ENCODE peak calls at places on chromosome 17, in nine cellular contexts. One of them, this sample, is unnamed.

GRCh38 chr17:45839442-45839841 is 5.2 kb upstream of the SPPL2C start:
- DNase-seq in HCT116: no peak
- DNase-seq in WTC11: no peak
- DNase-seq in tibial artery: no peak
- DNase-seq in AG09319: no peak
- DNase-seq in BJ: no peak
- DNase-seq in B cell: no peak
- DNase-seq in progenitor cell of endocrine pancreas: no peak
- DNase-seq in right atrium auricular region: no peak
- DNase-seq in this sample: no peak

GRCh38 chr17:77131919-77132318 is 8.8 kb upstream of the SEC14L1 start:
- DNase-seq in tibial artery: no peak
- DNase-seq in AG09319: no peak
- DNase-seq in WTC11: no peak
- DNase-seq in B cell: no peak
- DNase-seq in HCT116: no peak
- DNase-seq in right atrium auricular region: no peak
- DNase-seq in BJ: no peak
- DNase-seq in progenitor cell of endocrine pancreas: no peak
- DNase-seq in this sample: no peak

GRCh38 chr17:59753522-59754467 is 46.3 kb downstream of the VMP1 start:
- DNase-seq in B cell: peak; percentile 56
- DNase-seq in tibial artery: no peak
- DNase-seq in progenitor cell of endocrine pancreas: no peak
- DNase-seq in BJ: peak; percentile 66
- DNase-seq in HCT116: peak; percentile 88
- DNase-seq in WTC11: no peak
- DNase-seq in right atrium auricular region: no peak
- DNase-seq in AG09319: peak; percentile 70
- DNase-seq in this sample: peak; percentile 66

GRCh38 chr17:55845385-55845784 is 94.5 kb downstream of the PCTP start:
- DNase-seq in B cell: no peak
- DNase-seq in right atrium auricular region: peak; percentile 60
- DNase-seq in tibial artery: peak; percentile 76
- DNase-seq in BJ: no peak
- DNase-seq in AG09319: peak; percentile 14
- DNase-seq in HCT116: no peak
- DNase-seq in WTC11: peak; percentile 79
- DNase-seq in progenitor cell of endocrine pancreas: peak; percentile 54
- DNase-seq in this sample: no peak

GRCh38 chr17:1029196-1029911 is 32.4 kb downstream of the TIMM22 start:
- DNase-seq in BJ: no peak
- DNase-seq in right atrium auricular region: peak; percentile 87
- DNase-seq in progenitor cell of endocrine pancreas: no peak
- DNase-seq in AG09319: no peak
- DNase-seq in B cell: no peak
- DNase-seq in WTC11: no peak
- DNase-seq in tibial artery: peak; percentile 90
- DNase-seq in HCT116: no peak
- DNase-seq in this sample: peak; percentile 93

GRCh38 chr17:27408891-27409290 is 47.4 kb upstream of the KSR1 start:
- DNase-seq in BJ: no peak
- DNase-seq in WTC11: no peak
- DNase-seq in progenitor cell of endocrine pancreas: no peak
- DNase-seq in AG09319: no peak
- DNase-seq in HCT116: no peak
- DNase-seq in B cell: no peak
- DNase-seq in right atrium auricular region: no peak
- DNase-seq in tibial artery: no peak
- DNase-seq in this sample: no peak

GRCh38 chr17:78240839-78241238 is 9.4 kb downstream of the TMEM235 start:
- DNase-seq in HCT116: no peak
- DNase-seq in tibial artery: no peak
- DNase-seq in BJ: no peak
- DNase-seq in B cell: no peak
- DNase-seq in right atrium auricular region: no peak
- DNase-seq in progenitor cell of endocrine pancreas: no peak
- DNase-seq in AG09319: no peak
- DNase-seq in WTC11: no peak
- DNase-seq in this sample: no peak

GRCh38 chr17:30323262-30323894 is 10.5 kb downstream of the TMIGD1 start:
- DNase-seq in B cell: no peak
- DNase-seq in BJ: no peak
- DNase-seq in WTC11: no peak
- DNase-seq in HCT116: no peak
- DNase-seq in right atrium auricular region: no peak
- DNase-seq in tibial artery: no peak
- DNase-seq in progenitor cell of endocrine pancreas: no peak
- DNase-seq in AG09319: no peak
- DNase-seq in this sample: no peak

GRCh38 chr17:67161573-67161972 is 83.4 kb downstream of the HELZ start:
- DNase-seq in BJ: no peak
- DNase-seq in right atrium auricular region: no peak
- DNase-seq in WTC11: no peak
- DNase-seq in tibial artery: no peak
- DNase-seq in AG09319: no peak
- DNase-seq in HCT116: no peak
- DNase-seq in B cell: no peak
- DNase-seq in progenitor cell of endocrine pancreas: no peak
- DNase-seq in this sample: no peak

GRCh38 chr17:61533797-61534196 is 57.2 kb downstream of the NACA2 start:
- DNase-seq in B cell: no peak
- DNase-seq in HCT116: no peak
- DNase-seq in BJ: no peak
- DNase-seq in WTC11: no peak
- DNase-seq in tibial artery: no peak
- DNase-seq in AG09319: no peak
- DNase-seq in progenitor cell of endocrine pancreas: no peak
- DNase-seq in right atrium auricular region: no peak
- DNase-seq in this sample: no peak

GRCh38 chr17:38608648-38609047 is 2.9 kb upstream of the SRCIN1 start:
- DNase-seq in HCT116: no peak
- DNase-seq in BJ: no peak
- DNase-seq in tibial artery: no peak
- DNase-seq in AG09319: no peak
- DNase-seq in progenitor cell of endocrine pancreas: no peak
- DNase-seq in right atrium auricular region: no peak
- DNase-seq in WTC11: no peak
- DNase-seq in B cell: no peak
- DNase-seq in this sample: no peak

GRCh38 chr17:55625516-55625915 is 97.1 kb downstream of the TMEM100 start:
- DNase-seq in WTC11: no peak
- DNase-seq in B cell: no peak
- DNase-seq in BJ: no peak
- DNase-seq in HCT116: no peak
- DNase-seq in right atrium auricular region: no peak
- DNase-seq in progenitor cell of endocrine pancreas: no peak
- DNase-seq in AG09319: no peak
- DNase-seq in tibial artery: no peak
- DNase-seq in this sample: no peak

GRCh38 chr17:57166803-57167202 is 81.8 kb downstream of the AKAP1 start:
- DNase-seq in AG09319: no peak
- DNase-seq in B cell: no peak
- DNase-seq in WTC11: peak; percentile 44
- DNase-seq in right atrium auricular region: no peak
- DNase-seq in BJ: no peak
- DNase-seq in HCT116: peak; percentile 26
- DNase-seq in progenitor cell of endocrine pancreas: no peak
- DNase-seq in tibial artery: no peak
- DNase-seq in this sample: no peak

GRCh38 chr17:78225088-78225865 is 6.2 kb upstream of the TMEM235 start:
- DNase-seq in BJ: no peak
- DNase-seq in progenitor cell of endocrine pancreas: no peak
- DNase-seq in B cell: no peak
- DNase-seq in WTC11: no peak
- DNase-seq in tibial artery: no peak
- DNase-seq in right atrium auricular region: no peak
- DNase-seq in HCT116: no peak
- DNase-seq in AG09319: no peak
- DNase-seq in this sample: no peak

GRCh38 chr17:59505610-59506276 is 59.7 kb upstream of the DHX40 start:
- DNase-seq in BJ: no peak
- DNase-seq in WTC11: no peak
- DNase-seq in right atrium auricular region: no peak
- DNase-seq in tibial artery: no peak
- DNase-seq in AG09319: no peak
- DNase-seq in HCT116: no peak
- DNase-seq in progenitor cell of endocrine pancreas: no peak
- DNase-seq in B cell: no peak
- DNase-seq in this sample: no peak

DNA sequence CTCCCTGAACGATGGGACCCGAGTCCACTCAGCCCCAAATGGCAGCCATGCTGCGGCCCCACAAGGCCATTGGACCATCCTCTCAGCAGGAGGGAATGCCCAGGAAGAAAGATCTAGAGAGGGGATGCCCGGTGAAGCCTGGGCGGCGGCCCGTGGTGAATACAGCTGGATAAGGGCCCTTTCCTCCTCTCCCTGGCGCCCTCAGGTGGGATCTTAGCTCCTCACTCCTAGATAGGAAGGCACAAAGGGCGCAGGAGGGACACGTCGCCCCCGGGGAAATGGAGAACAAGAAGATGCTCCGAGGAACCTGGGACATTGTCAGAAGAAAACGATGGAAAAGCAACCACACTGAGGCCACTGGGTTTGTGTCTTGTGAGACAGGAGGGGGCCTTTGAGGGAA is 2.5 kb downstream of the CD300C start:
- DNase-seq in progenitor cell of endocrine pancreas: no peak
- DNase-seq in B cell: no peak
- DNase-seq in WTC11: peak; percentile 50
- DNase-seq in BJ: no peak
- DNase-seq in AG09319: no peak
- DNase-seq in tibial artery: no peak
- DNase-seq in HCT116: no peak
- DNase-seq in right atrium auricular region: no peak
- DNase-seq in this sample: no peak
- TF ChIP-seq CTCF in progenitor cell of endocrine pancreas: no peak
- TF ChIP-seq CTCF in B cell: no peak
- TF ChIP-seq CTCF in WTC11: no peak
- TF ChIP-seq CTCF in BJ: no peak
- TF ChIP-seq CTCF in AG09319: no peak
- TF ChIP-seq CTCF in tibial artery: no peak
- TF ChIP-seq CTCF in HCT116: no peak
- TF ChIP-seq CTCF in right atrium auricular region: no peak
- TF ChIP-seq CTCF in this sample: no peak

GRCh38 chr17:40443196-40443987 is at the start of gene IGFBP4:
- DNase-seq in tibial artery: peak; percentile 92
- DNase-seq in HCT116: no peak
- DNase-seq in AG09319: no peak
- DNase-seq in right atrium auricular region: peak; percentile 81
- DNase-seq in WTC11: peak; percentile 88
- DNase-seq in BJ: no peak
- DNase-seq in B cell: peak; percentile 91
- DNase-seq in progenitor cell of endocrine pancreas: peak; percentile 63
- DNase-seq in this sample: no peak

GRCh38 chr17:40448213-40448638 is 5.0 kb downstream of the IGFBP4 start:
- DNase-seq in HCT116: no peak
- DNase-seq in B cell: no peak
- DNase-seq in BJ: no peak
- DNase-seq in progenitor cell of endocrine pancreas: no peak
- DNase-seq in WTC11: no peak
- DNase-seq in tibial artery: peak; percentile 83
- DNase-seq in AG09319: no peak
- DNase-seq in right atrium auricular region: no peak
- DNase-seq in this sample: no peak

GRCh38 chr17:40443988-40444899 is 994 bp downstream of the IGFBP4 start:
- DNase-seq in progenitor cell of endocrine pancreas: no peak
- DNase-seq in B cell: no peak
- DNase-seq in HCT116: no peak
- DNase-seq in tibial artery: no peak
- DNase-seq in right atrium auricular region: no peak
- DNase-seq in WTC11: no peak
- DNase-seq in BJ: no peak
- DNase-seq in AG09319: no peak
- DNase-seq in this sample: no peak

GRCh38 chr17:40447148-40447644 is 3.9 kb downstream of the IGFBP4 start:
- DNase-seq in WTC11: no peak
- DNase-seq in tibial artery: no peak
- DNase-seq in progenitor cell of endocrine pancreas: no peak
- DNase-seq in B cell: no peak
- DNase-seq in AG09319: no peak
- DNase-seq in BJ: no peak
- DNase-seq in right atrium auricular region: no peak
- DNase-seq in HCT116: no peak
- DNase-seq in this sample: no peak

GRCh38 chr17:40445769-40446468 is 2.7 kb downstream of the IGFBP4 start:
- DNase-seq in progenitor cell of endocrine pancreas: no peak
- DNase-seq in tibial artery: no peak
- DNase-seq in B cell: no peak
- DNase-seq in WTC11: no peak
- DNase-seq in right atrium auricular region: no peak
- DNase-seq in BJ: no peak
- DNase-seq in HCT116: no peak
- DNase-seq in AG09319: no peak
- DNase-seq in this sample: no peak
- TF ChIP-seq CTCF in progenitor cell of endocrine pancreas: peak; percentile 28
- TF ChIP-seq CTCF in tibial artery: peak; percentile 6
- TF ChIP-seq CTCF in B cell: no peak
- TF ChIP-seq CTCF in WTC11: no peak
- TF ChIP-seq CTCF in right atrium auricular region: no peak
- TF ChIP-seq CTCF in BJ: peak; percentile 35
- TF ChIP-seq CTCF in HCT116: no peak
- TF ChIP-seq CTCF in AG09319: no peak
- TF ChIP-seq CTCF in this sample: no peak

DNA sequence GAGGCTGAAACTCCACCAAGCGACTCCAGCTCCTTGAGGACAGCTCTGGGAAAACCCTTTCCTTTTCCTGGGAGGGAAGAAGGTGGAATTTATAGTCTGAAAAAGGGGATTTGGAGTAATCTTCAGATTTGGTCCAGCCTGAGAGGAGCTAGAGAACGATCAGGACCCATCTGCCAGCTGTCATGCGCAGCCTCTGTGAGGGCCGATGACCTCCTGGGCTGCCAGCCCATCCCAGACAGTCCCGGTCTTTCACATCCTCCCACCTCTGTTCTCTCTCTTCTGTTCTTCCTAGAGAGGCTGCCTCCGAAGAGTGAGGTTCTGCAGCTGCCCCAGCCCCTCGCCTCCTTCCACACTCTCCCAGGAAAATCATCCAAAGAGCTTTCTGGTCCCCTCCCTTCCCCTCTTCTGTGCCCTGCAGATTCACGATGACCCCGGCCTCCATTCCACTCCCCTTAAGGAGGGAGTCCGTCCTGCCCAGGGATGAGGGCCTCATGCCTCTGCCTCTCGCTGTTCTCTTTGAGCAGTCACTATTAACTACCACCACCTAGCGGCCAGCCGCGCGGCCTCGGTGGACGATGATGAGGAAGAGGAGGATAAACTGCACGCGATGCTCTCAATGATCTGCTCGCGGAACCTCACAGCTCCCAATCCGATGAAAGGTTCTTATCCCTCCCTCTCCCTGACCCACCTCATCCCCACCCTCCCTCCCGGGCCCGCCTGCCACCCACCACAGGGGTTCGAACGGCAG is 29.6 kb downstream of the SGSM2 start:
- DNase-seq in tibial artery: no peak
- DNase-seq in WTC11: peak; percentile 72
- DNase-seq in progenitor cell of endocrine pancreas: no peak
- DNase-seq in right atrium auricular region: no peak
- DNase-seq in HCT116: no peak
- DNase-seq in AG09319: no peak
- DNase-seq in BJ: no peak
- DNase-seq in B cell: no peak
- DNase-seq in this sample: no peak
- TF ChIP-seq CTCF in tibial artery: no peak
- TF ChIP-seq CTCF in WTC11: no peak
- TF ChIP-seq CTCF in progenitor cell of endocrine pancreas: peak; percentile 30
- TF ChIP-seq CTCF in right atrium auricular region: no peak
- TF ChIP-seq CTCF in HCT116: no peak
- TF ChIP-seq CTCF in AG09319: no peak
- TF ChIP-seq CTCF in BJ: peak; percentile 22
- TF ChIP-seq CTCF in B cell: no peak
- TF ChIP-seq CTCF in this sample: peak; percentile 35

GRCh38 chr17:64017381-64017980 is 3.0 kb downstream of the ICAM2 start:
- DNase-seq in AG09319: no peak
- DNase-seq in right atrium auricular region: no peak
- DNase-seq in HCT116: no peak
- DNase-seq in B cell: no peak
- DNase-seq in progenitor cell of endocrine pancreas: no peak
- DNase-seq in WTC11: no peak
- DNase-seq in tibial artery: no peak
- DNase-seq in BJ: no peak
- DNase-seq in this sample: no peak
- TF ChIP-seq CTCF in AG09319: peak; percentile 3
- TF ChIP-seq CTCF in right atrium auricular region: peak; percentile 34
- TF ChIP-seq CTCF in HCT116: no peak
- TF ChIP-seq CTCF in B cell: peak; percentile 56
- TF ChIP-seq CTCF in progenitor cell of endocrine pancreas: peak; percentile 25
- TF ChIP-seq CTCF in WTC11: peak; percentile 15
- TF ChIP-seq CTCF in tibial artery: peak; percentile 7
- TF ChIP-seq CTCF in BJ: no peak
- TF ChIP-seq CTCF in this sample: peak; percentile 24

This sample was measured in retinal pigment epithelial cell.